ENCODE peak calls at places on chromosome 4, in seven cellular contexts. S is CD4-positive, CD25-positive, alpha-beta regulatory T cell; X is NCI-H1436; D is A549; T is epithelial cell of esophagus; A is NCI-H1092; O is ELF-1. N is an unnamed sample.

GRCh38 chr4:26204911-26205368 is 115.9 kb upstream of the RBPJ start:
- DNase-seq in T (no peak), A (peak), D (no peak), O (no peak), X (no peak), S (no peak), N (no peak)

GRCh38 chr4:5365071-5366008 is 314.1 kb downstream of the STK32B start:
- DNase-seq in O (peak), X (no peak), S (no peak), D (peak), T (peak), A (no peak), N (peak)

GRCh38 chr4:2924765-2925301 is 38.4 kb downstream of the NOP14 start:
- DNase-seq in S (no peak), A (no peak), X (no peak), T (peak), D (no peak), O (peak), N (no peak)

GRCh38 chr4:122689972-122690371 is 42.5 kb upstream of the BBS12 start:
- DNase-seq in T (no peak), A (no peak), D (no peak), X (no peak), S (no peak), O (no peak), N (no peak)

GRCh38 chr4:2424581-2424980 is 5.8 kb downstream of the CFAP99 start:
- DNase-seq in D (no peak), O (no peak), X (no peak), S (no peak), T (no peak), A (no peak), N (no peak)

GRCh38 chr4:140116442-140117104 is 37.4 kb downstream of the MAML3 start:
- DNase-seq in A (no peak), D (no peak), T (peak), O (peak), X (no peak), S (peak), N (peak)

GRCh38 chr4:3423952-3424351 is 17.8 kb upstream of the HGFAC start:
- DNase-seq in S (no peak), T (no peak), D (no peak), A (no peak), O (no peak), X (no peak), N (no peak)

GRCh38 chr4:80610845-80611244 is 275.3 kb downstream of the CFAP299 start:
- DNase-seq in X (no peak), D (no peak), T (peak), S (no peak), A (no peak), O (no peak), N (peak)

GRCh38 chr4:173538903-173539445 is 8.9 kb upstream of the HAND2 start:
- DNase-seq in S (no peak), O (peak), X (no peak), A (no peak), D (no peak), T (no peak), N (no peak)

GRCh38 chr4:111802191-111802590 is 343.1 kb upstream of the FAM241A start:
- DNase-seq in A (no peak), X (no peak), O (no peak), T (peak), D (no peak), S (no peak), N (peak)

GRCh38 chr4:151604238-151604637 is 156.6 kb downstream of the GATB start:
- DNase-seq in D (peak), A (no peak), X (peak), O (peak), T (peak), S (peak), N (no peak)

GRCh38 chr4:189049682-189050081 is 891.0 kb upstream of the FRG1 start:
- DNase-seq in T (no peak), S (no peak), X (no peak), A (no peak), D (no peak), O (no peak), N (no peak)

GRCh38 chr4:172809319-172809718 is 359.3 kb upstream of the GALNT7 start:
- DNase-seq in D (no peak), X (no peak), T (no peak), S (no peak), O (peak), A (no peak), N (no peak)